ENCODE peak calls at places on chromosomes 2 and 18, in six cellular contexts. G, E, N, B, D and T are unnamed samples.

GRCh38 chr18:34875150-34875549 is 165.1 kb downstream of the DTNA start:
- DNase-seq in G (no peak), E (no peak), N (no peak), B (no peak), D (no peak), T (no peak)

GRCh38 chr2:187547353-187547979 is 6.8 kb downstream of the TFPI start:
- DNase-seq in G (no peak), E (no peak), N (peak), B (peak), D (no peak), T (peak)

GRCh38 chr18:27666070-27666469 is 481.0 kb upstream of the CHST9 start:
- DNase-seq in G (no peak), E (no peak), N (no peak), B (no peak), D (no peak), T (no peak)

GRCh38 chr2:28979576-28980366 is 1.3 kb upstream of the TOGARAM2 start:
- DNase-seq in G (no peak), E (no peak), N (no peak), B (peak), D (no peak), T (peak)

GRCh38 chr2:143150287-143150686 is 21.1 kb downstream of the ARHGAP15 start:
- DNase-seq in G (no peak), E (no peak), N (no peak), B (no peak), D (no peak), T (no peak)

GRCh38 chr2:64730551-64731305 is 77.0 kb upstream of the SERTAD2 start:
- DNase-seq in G (peak), E (peak), N (peak), B (peak), D (no peak), T (peak)

GRCh38 chr2:215931256-215931903 is 82.0 kb downstream of the MREG start:
- DNase-seq in G (peak), E (peak), N (peak), B (peak), D (peak), T (peak)

GRCh38 chr2:240209493-240209892 is 69.0 kb upstream of the OTOS start:
- DNase-seq in G (no peak), E (no peak), N (no peak), B (no peak), D (no peak), T (no peak)

GRCh38 chr18:42486296-42486695 is 531.3 kb downstream of the PIK3C3 start:
- DNase-seq in G (no peak), E (no peak), N (no peak), B (no peak), D (no peak), T (no peak)

GRCh38 chr18:55907352-55908045 is 319.5 kb upstream of the TCF4 start:
- DNase-seq in G (no peak), E (no peak), N (peak), B (peak), D (no peak), T (no peak)

GRCh38 chr18:69617888-69618287 is 217.2 kb downstream of the DOK6 start:
- DNase-seq in G (no peak), E (no peak), N (peak), B (no peak), D (no peak), T (peak)

GRCh38 chr2:240399419-240400318 is 35.8 kb upstream of the GPC1 start:
- DNase-seq in G (no peak), E (no peak), N (no peak), B (no peak), D (no peak), T (no peak)

GRCh38 chr2:217987391-217987790 is 15.4 kb downstream of the TNS1 start:
- DNase-seq in G (no peak), E (no peak), N (no peak), B (no peak), D (no peak), T (no peak)

GRCh38 chr2:167748536-167748935 is 498.9 kb downstream of the STK39 start:
- DNase-seq in G (no peak), E (no peak), N (no peak), B (no peak), D (no peak), T (no peak)

GRCh38 chr2:29687121-29687520 is 234.3 kb downstream of the ALK start:
- DNase-seq in G (no peak), E (no peak), N (no peak), B (no peak), D (no peak), T (no peak)

GRCh38 chr18:52045946-52046345 is 294.1 kb upstream of the DCC start:
- DNase-seq in G (no peak), E (no peak), N (no peak), B (no peak), D (no peak), T (no peak)

GRCh38 chr18:76519156-76519549 is 24.1 kb upstream of the ZNF516 start:
- DNase-seq in G (no peak), E (no peak), N (no peak), B (no peak), D (no peak), T (peak)

GRCh38 chr18:76805221-76805620 is 17.1 kb upstream of the ZNF236 start:
- DNase-seq in G (no peak), E (no peak), N (peak), B (peak), D (no peak), T (peak)

GRCh38 chr2:152115952-152116351 is 17.1 kb upstream of the CACNB4 start:
- DNase-seq in G (no peak), E (no peak), N (no peak), B (peak), D (no peak), T (no peak)
- TF ChIP-seq CTCF in G (no peak), E (no peak), N (no peak), B (peak), D (peak), T (peak)

GRCh38 chr2:8679567-8679826 is 2.4 kb upstream of the ID2 start:
- DNase-seq in G (no peak), E (no peak), N (no peak), B (no peak), D (no peak), T (no peak)
- H3K4me3 ChIP-seq in G (peak), E (peak), N (peak), B (peak), D (peak), T (peak)

DNA sequence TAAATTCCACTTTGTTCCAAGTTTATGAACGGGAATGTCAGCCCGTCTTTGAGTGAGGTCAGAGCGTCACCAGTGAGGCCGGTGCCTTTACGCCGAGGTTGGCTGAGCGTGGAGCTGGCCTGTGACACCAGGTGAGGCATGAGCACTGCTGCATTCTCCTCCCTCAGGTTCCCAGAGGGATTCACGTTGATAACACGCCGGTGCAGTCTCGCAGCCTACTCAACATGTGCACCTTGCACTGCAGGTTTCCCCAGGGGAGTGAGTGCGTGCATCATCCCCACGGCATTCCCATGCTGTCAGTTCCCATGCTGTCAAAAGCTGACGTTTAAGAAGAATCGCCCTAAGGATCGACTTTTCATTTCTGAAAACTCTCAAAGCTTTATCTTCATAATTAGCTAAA is 213.3 kb downstream of the LDLRAD4 start:
- DNase-seq in G (no peak), E (no peak), N (no peak), B (no peak), D (no peak), T (no peak)
- H3K27ac ChIP-seq in G (no peak), E (peak), N (no peak), B (no peak), D (no peak), T (no peak)

GRCh38 chr2:70463581-70463980 is 90.0 kb downstream of the TGFA start:
- DNase-seq in G (no peak), E (no peak), N (no peak), B (no peak), D (no peak), T (no peak)

GRCh38 chr2:70461981-70462876 is 91.4 kb downstream of the TGFA start:
- DNase-seq in G (no peak), E (no peak), N (no peak), B (no peak), D (no peak), T (no peak)

GRCh38 chr2:70461414-70461813 is 92.2 kb downstream of the TGFA start:
- DNase-seq in G (no peak), E (no peak), N (no peak), B (no peak), D (no peak), T (no peak)

GRCh38 chr2:70458661-70459060 is 95.0 kb downstream of the TGFA start:
- DNase-seq in G (no peak), E (no peak), N (no peak), B (no peak), D (no peak), T (no peak)

GRCh38 chr2:70460333-70460732 is 93.3 kb downstream of the TGFA start:
- DNase-seq in G (no peak), E (no peak), N (no peak), B (peak), D (no peak), T (no peak)
- TF ChIP-seq CTCF in G (no peak), E (no peak), N (no peak), B (peak), D (peak), T (no peak)

DNA sequence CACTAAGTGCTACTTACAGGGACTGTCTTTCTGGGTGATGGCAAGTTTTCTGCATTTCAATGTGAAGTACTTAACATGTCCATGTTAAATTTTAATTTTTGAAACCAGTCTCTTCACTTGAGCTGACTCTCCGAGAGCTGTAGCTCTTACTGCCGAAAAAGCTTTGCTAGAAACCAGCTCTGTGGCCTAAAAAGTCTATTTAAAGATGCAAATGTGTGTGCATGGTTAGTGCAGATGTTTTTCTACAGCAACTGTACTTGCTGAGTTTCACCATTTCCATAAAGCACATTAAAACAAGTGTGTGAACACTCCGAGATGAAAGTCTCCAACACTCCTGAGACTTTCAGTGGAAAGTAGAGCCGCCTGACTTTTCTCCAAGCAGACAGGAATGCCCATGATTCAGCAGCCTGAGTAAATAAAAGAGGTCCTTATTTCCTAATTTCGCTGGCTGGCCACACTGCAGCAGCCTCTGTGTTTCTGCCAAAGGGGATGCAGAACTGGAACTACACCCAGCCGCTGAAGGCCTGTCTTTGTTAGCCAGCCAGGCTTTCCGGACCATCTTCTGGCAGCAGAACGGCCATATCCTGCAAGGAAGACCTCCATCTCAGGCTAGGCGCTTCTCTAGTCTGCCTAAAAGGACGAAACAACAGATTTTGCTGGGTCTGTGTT is 121.2 kb downstream of the ZNF521 start:
- DNase-seq in G (no peak), E (no peak), N (peak), B (peak), D (no peak), T (no peak)
- H3K4me3 ChIP-seq in G (no peak), E (no peak), N (peak), B (no peak), D (no peak), T (no peak)

GRCh38 chr2:161207941-161208340 is 47.7 kb downstream of the TANK start:
- DNase-seq in G (no peak), E (no peak), N (peak), B (no peak), D (no peak), T (peak)
- H3K27ac ChIP-seq in G (no peak), E (no peak), N (no peak), B (no peak), D (no peak), T (no peak)

DNA sequence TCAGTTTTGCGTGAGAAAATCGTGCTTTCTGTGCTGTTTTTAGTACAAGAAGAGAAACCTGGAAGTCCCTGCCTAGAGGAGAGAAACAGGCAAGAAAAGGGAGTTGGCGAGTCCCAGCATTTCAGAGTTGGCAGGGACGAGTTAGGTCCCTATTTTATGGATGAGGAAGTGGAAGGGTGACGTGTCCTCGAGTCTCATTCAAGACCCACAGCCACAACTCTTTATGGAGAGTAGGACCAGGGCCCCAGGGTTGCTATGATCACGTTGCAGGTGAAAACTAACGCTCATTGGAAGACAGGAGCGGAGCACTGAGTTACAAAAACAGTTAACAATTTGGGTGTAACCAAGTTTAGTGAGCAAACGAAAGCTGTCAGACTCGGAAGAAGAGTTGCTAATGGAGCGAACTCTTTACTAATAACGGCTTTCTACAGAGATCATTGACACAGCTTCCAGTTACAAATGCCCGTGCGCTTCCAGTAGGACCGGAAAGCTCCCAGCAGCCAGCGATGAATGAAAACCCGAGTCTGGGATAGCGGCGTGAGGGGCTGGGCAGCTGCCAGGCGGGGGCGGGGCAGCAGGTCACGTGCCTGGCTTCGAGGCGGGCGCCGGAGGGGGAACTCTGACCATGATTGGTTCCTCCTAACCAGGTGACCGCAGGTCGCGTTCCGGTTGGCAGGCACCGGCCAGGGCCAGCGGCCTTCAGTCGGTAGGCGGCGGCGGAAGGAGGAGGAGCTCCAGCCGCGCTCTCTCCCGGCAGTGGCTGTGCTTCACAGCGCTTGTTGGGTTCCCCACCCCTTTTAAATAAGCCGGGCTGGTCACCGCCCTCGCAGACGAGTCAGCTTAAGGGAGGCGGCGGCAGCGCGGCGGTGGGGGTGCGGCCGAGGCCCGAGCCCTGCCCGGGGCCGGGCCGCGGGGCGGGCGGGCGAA is at the start of gene CCNYL1:
- DNase-seq in G (peak), E (peak), N (peak), B (peak), D (peak), T (peak)
- TF ChIP-seq CTCF in G (peak), E (peak), N (peak), B (no peak), D (no peak), T (no peak)

GRCh38 chr2:62197609-62198236 is 1.8 kb downstream of the B3GNT2 start:
- DNase-seq in G (peak), E (no peak), N (no peak), B (peak), D (peak), T (no peak)

GRCh38 chr2:62196278-62196901 is 475 bp downstream of the B3GNT2 start:
- DNase-seq in G (peak), E (peak), N (no peak), B (peak), D (peak), T (no peak)

GRCh38 chr2:62197017-62197586 is 1.2 kb downstream of the B3GNT2 start:
- DNase-seq in G (peak), E (peak), N (no peak), B (peak), D (no peak), T (peak)

GRCh38 chr2:62199392-62200125 is 3.6 kb downstream of the B3GNT2 start:
- DNase-seq in G (no peak), E (no peak), N (peak), B (no peak), D (no peak), T (no peak)

GRCh38 chr2:62198237-62198633 is 2.3 kb downstream of the B3GNT2 start:
- DNase-seq in G (no peak), E (no peak), N (no peak), B (no peak), D (no peak), T (no peak)
- H3K4me3 ChIP-seq in G (peak), E (no peak), N (no peak), B (peak), D (peak), T (peak)

DNA sequence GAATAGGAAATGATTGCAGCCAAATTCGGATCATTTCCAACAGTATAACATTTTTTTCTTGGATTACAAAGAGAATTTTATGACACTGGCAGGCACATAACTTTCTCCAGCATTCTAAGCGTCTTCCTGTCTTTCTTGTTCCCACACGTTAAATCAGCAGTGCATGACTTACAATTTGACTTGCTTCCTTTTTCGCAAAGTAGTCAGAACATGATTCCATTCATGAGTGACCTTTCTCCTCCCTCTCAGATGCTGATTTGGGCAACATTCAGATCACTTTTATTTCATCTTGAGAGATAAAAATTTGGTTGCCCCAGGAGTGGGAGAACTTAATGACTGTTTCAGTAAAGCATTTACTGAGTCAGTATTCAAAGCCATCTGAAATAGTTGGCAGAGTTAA is 858.7 kb upstream of the ACVR2A start:
- DNase-seq in G (no peak), E (no peak), N (no peak), B (peak), D (no peak), T (peak)
- H3K27ac ChIP-seq in G (no peak), E (no peak), N (no peak), B (peak), D (no peak), T (no peak)